ENCODE peak calls at places on chromosomes 2 and 18, in four cellular contexts. K is transverse colon, E is suprapubic skin, H is K562. V is an unnamed sample.

GRCh38 chr2:176106636-176107539 is at the start of gene HOXD11:
- DNase-seq in K (peak), E (no peak), H (no peak), V (peak)

GRCh38 chr2:43116988-43117387 is 109.4 kb downstream of the ZFP36L2 start:
- DNase-seq in K (no peak), E (no peak), H (no peak), V (no peak)

GRCh38 chr2:165277860-165278656 is 38.8 kb downstream of the SCN2A start:
- DNase-seq in K (no peak), E (no peak), H (no peak), V (no peak)

GRCh38 chr18:59623456-59624383 is 73.5 kb downstream of the CCBE1 start:
- DNase-seq in K (no peak), E (no peak), H (no peak), V (no peak)

GRCh38 chr2:37858197-37858711 is 66.8 kb upstream of the RMDN2 start:
- DNase-seq in K (peak), E (no peak), H (no peak), V (no peak)

GRCh38 chr2:222877556-222878278 is 16.9 kb downstream of the ACSL3 start:
- DNase-seq in K (no peak), E (no peak), H (no peak), V (no peak)

GRCh38 chr18:79393181-79393598 is 2.5 kb upstream of the NFATC1 start:
- DNase-seq in K (no peak), E (peak), H (no peak), V (peak)

GRCh38 chr2:240204431-240205276 is 64.2 kb upstream of the OTOS start:
- DNase-seq in K (no peak), E (peak), H (no peak), V (no peak)

GRCh38 chr2:221850076-221850475 is 278.0 kb upstream of the EPHA4 start:
- DNase-seq in K (no peak), E (no peak), H (no peak), V (no peak)

GRCh38 chr18:36440614-36441013 is 143.1 kb downstream of the FHOD3 start:
- DNase-seq in K (no peak), E (no peak), H (no peak), V (no peak)

GRCh38 chr18:66727991-66728390 is 124.1 kb upstream of the CDH19 start:
- DNase-seq in K (no peak), E (no peak), H (no peak), V (no peak)

GRCh38 chr2:192194065-192194865 is 468 bp downstream of the TMEFF2 start:
- DNase-seq in K (no peak), E (peak), H (no peak), V (peak)

GRCh38 chr2:174120346-174120745 is 128.0 kb downstream of the OLA1 start:
- DNase-seq in K (no peak), E (no peak), H (peak), V (no peak)

GRCh38 chr18:73887801-73888200 is 259.8 kb downstream of the FBXO15 start:
- DNase-seq in K (no peak), E (no peak), H (no peak), V (no peak)

GRCh38 chr2:177554365-177554764 is 161.8 kb downstream of the AGPS start:
- DNase-seq in K (no peak), E (no peak), H (peak), V (no peak)

GRCh38 chr2:11810237-11810977 is 64.0 kb downstream of the LPIN1 start:
- DNase-seq in K (no peak), E (no peak), H (no peak), V (no peak)

GRCh38 chr2:189913851-189914250 is 129.6 kb downstream of the PMS1 start:
- DNase-seq in K (no peak), E (no peak), H (no peak), V (no peak)

GRCh38 chr2:97749611-97750010 is 36.2 kb downstream of the ZAP70 start:
- DNase-seq in K (no peak), E (no peak), H (no peak), V (no peak)

GRCh38 chr2:46297546-46298271 is 502 bp downstream of the EPAS1 start:
- DNase-seq in K (peak), E (peak), H (peak), V (peak)

GRCh38 chr2:101002562-101003277 is 631 bp downstream of the RPL31 start:
- DNase-seq in K (peak), E (no peak), H (peak), V (no peak)

GRCh38 chr2:497770-498492 is 179.3 kb downstream of the TMEM18 start:
- DNase-seq in K (no peak), E (no peak), H (no peak), V (no peak)

GRCh38 chr2:189304360-189304759 is 124.8 kb upstream of the COL5A2 start:
- DNase-seq in K (no peak), E (no peak), H (no peak), V (no peak)

GRCh38 chr2:102418421-102418961 is 4.5 kb upstream of the IL18RAP start:
- DNase-seq in K (no peak), E (no peak), H (peak), V (no peak)

GRCh38 chr2:109409347-109410020 is 204.3 kb downstream of the SEPTIN10 start:
- DNase-seq in K (no peak), E (no peak), H (peak), V (no peak)

GRCh38 chr2:137261858-137262585 is 496.7 kb downstream of the THSD7B start:
- DNase-seq in K (no peak), E (no peak), H (no peak), V (no peak)

GRCh38 chr2:169945515-169945914 is 118.3 kb downstream of the UBR3 start:
- DNase-seq in K (no peak), E (no peak), H (no peak), V (no peak)

GRCh38 chr2:232697807-232698110 is 628 bp downstream of the GIGYF2 start:
- DNase-seq in K (no peak), E (peak), H (no peak), V (peak)

GRCh38 chr2:110955546-110955945 is 165.2 kb upstream of the BCL2L11 start:
- DNase-seq in K (no peak), E (no peak), H (no peak), V (no peak)

GRCh38 chr2:8119782-8120551 is 561.9 kb upstream of the ID2 start:
- DNase-seq in K (peak), E (no peak), H (no peak), V (no peak)

GRCh38 chr2:60819155-60819862 is 62.1 kb upstream of the REL start:
- DNase-seq in K (peak), E (no peak), H (no peak), V (peak)

GRCh38 chr2:235937526-235937925 is 230.7 kb downstream of the GBX2 start:
- DNase-seq in K (no peak), E (no peak), H (no peak), V (no peak)

GRCh38 chr2:17101091-17101490 is 417.1 kb downstream of the RAD51AP2 start:
- DNase-seq in K (no peak), E (no peak), H (no peak), V (no peak)

GRCh38 chr2:138559648-138560047 is 58.1 kb downstream of the SPOPL start:
- DNase-seq in K (no peak), E (no peak), H (no peak), V (no peak)

GRCh38 chr2:63741884-63742583 is 99.7 kb upstream of the UGP2 start:
- DNase-seq in K (no peak), E (no peak), H (no peak), V (no peak)

GRCh38 chr2:130837811-130838565 is 1.3 kb downstream of the ARHGEF4 start:
- DNase-seq in K (no peak), E (no peak), H (no peak), V (no peak)

GRCh38 chr2:150041721-150042450 is 445.6 kb downstream of the RND3 start:
- DNase-seq in K (no peak), E (no peak), H (no peak), V (no peak)

GRCh38 chr2:234467289-234467688 is 29.6 kb downstream of the ARL4C start:
- DNase-seq in K (no peak), E (no peak), H (no peak), V (no peak)

GRCh38 chr2:162926501-162926900 is 87.9 kb upstream of the KCNH7 start:
- DNase-seq in K (no peak), E (no peak), H (no peak), V (no peak)

GRCh38 chr2:158775273-158776027 is 19.7 kb upstream of the DAPL1 start:
- DNase-seq in K (no peak), E (no peak), H (no peak), V (no peak)
- TF ChIP-seq POLR2AphosphoS5 in K (no peak), E (no peak), H (no peak), V (no peak)

GRCh38 chr2:120949027-120949956 is 213.6 kb downstream of the GLI2 start:
- DNase-seq in K (no peak), E (no peak), H (peak), V (no peak)
- TF ChIP-seq CTCF in K (no peak), E (no peak), H (peak), V (no peak)

GRCh38 chr2:98772531-98772930 is 41.6 kb upstream of the MGAT4A start:
- DNase-seq in K (no peak), E (no peak), H (no peak), V (no peak)
- H3K27ac ChIP-seq in K (peak), E (peak), H (no peak), V (peak)

DNA sequence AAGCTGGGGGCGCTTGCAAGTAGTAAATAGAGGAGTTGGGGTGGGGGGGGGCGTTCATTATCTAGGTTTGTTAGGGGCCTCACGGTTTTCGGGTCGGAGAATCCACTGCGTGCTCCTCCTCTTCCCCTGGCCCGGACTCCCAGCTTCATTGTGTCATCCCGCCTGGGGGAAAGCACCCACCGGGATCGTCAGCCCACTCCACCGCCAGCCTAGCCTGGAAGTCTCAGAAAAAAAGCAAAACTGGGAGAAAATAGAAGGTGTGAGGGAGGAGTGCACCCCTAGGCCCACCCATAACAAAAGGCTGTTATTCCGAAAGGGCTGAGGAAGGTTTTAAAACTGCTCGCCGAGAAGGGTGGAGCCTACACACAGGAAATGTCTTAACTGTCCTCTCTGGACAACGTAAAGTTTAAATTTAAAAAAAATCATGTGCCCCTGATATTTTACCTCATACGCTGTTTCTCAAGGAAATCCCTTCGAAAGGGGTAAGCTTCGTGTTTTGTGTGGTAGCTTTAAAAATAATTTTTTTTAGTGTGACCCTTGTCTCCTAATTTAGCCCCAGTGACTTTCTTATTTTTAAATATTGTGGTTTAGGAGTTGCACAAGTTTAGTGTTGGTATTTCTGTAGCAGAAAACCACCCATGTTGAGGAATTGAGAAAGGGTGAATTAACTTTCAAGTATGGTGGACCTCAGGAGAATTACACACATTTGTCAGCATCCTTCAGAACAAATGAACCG is 104.2 kb downstream of the SPTBN1 start:
- DNase-seq in K (peak), E (peak), H (peak), V (peak)
- TF ChIP-seq POLR2AphosphoS5 in K (peak), E (no peak), H (peak), V (no peak)

DNA sequence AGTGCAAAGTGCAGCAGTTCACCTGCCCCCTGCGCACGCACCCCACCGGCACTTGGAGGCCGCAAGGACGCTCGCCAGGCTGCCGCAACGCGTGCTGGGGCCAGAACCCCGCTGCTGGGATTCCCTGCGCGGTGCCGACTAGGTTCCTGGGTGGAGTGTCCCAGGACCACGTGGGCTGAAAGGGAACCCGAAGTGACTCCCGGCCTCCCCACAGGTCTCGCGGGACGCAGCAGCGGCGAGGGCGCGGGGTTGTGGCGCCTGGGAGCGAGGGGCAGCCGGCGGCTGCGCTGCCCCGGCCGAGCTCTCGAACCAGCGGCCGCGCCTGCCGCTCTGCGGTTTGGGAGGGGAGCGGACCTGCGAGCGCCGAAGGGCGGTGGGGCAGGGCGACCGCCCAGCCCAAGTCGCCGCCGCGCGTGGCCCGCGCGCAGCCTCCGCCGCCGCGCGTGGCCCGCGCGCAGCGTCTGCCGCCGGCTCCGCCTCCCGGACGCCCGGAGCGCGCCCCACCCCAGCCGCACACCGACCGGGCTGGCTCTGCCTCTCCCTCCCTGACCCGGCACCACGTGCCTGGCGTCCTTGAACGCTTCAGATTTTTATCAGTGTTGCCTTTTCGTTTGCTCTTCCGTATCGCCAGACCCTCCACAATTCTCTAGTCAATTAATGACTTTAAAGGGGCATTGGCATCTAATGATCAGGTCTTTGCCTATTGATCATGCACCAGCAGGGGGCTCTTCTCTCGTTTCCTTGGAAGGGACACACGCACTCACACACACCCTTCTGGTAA is at the start of gene FTCDNL1:
- DNase-seq in K (peak), E (peak), H (peak), V (peak)
- TF ChIP-seq CTCF in K (peak), E (no peak), H (peak), V (peak)

DNA sequence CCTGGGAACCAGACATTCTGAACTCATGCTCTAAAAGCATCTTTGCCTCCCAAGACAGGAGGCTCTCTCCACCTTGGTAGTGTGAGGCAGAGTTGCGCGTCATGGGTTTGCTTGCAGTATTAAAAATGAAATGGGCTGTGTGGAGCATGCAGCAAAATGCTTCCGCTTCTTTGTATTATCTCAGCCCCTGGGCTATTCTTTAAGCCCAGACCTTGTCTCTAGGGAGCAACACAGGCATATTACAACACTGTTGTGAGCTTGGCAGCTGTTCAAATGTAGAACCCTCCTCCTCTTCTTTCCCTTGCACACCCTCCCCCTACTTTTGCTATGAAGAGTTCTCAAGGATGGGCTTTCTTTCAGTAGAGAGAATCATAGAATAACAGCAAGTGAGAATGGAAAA is 185.1 kb upstream of the LHCGR start:
- DNase-seq in K (no peak), E (no peak), H (no peak), V (no peak)
- H3K27ac ChIP-seq in K (no peak), E (no peak), H (no peak), V (no peak)

DNA sequence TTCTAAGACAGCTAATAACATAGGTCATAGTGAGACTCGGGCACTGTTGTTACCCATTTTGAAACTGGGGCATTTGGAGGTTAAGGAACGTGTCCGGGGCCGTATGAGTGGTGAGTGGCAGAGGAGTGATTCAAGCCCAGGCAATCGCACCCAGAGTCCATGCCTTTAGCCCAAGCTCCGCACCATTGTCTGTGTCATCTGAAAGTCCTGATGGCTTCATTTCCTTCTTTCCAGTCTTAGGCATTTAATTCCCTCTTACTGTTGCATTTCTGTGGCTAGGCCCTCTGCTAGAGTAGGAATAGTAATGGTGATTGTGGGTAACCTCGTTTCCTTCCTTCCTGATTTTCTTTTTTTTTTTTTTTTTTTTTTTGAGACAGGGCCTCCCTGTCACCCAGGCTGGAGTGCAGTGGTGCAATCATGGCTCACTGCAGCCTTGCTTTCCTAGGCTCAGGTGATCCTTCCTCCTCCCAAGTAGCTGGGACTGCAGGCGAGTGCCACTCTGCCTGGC is 49.8 kb upstream of the ASB1 start:
- DNase-seq in K (no peak), E (no peak), H (no peak), V (peak)
- TF ChIP-seq POLR2AphosphoS5 in K (no peak), E (no peak), H (no peak), V (no peak)

GRCh38 chr18:5066380-5066977 is 130.6 kb downstream of the AKAIN1 start:
- DNase-seq in K (peak), E (no peak), H (peak), V (no peak)
- TF ChIP-seq CTCF in K (peak), E (no peak), H (peak), V (no peak)

V was measured in upper lobe of left lung.